ENCODE peak calls at places on chromosomes 5 and 9, in six cellular contexts. One of them, this sample, is unnamed.

GRCh38 chr9:93678199-93679019 is 102.0 kb downstream of the PHF2 start:
- DNase-seq in C1 segment of cervical spinal cord: no peak
- DNase-seq in NK-92 treated with Interleukin-12 subunit alpha and Interleukin-12 subunit beta, amount 100 ng/mL, for 24 hours: no peak
- DNase-seq in activated naive CD4-positive, alpha-beta T cell: no peak
- DNase-seq in lower lobe of right lung: peak
- DNase-seq in skeletal muscle cell: no peak
- DNase-seq in this sample: no peak

GRCh38 chr5:17081142-17081541 is 136.3 kb upstream of the BASP1 start:
- DNase-seq in NK-92 treated with Interleukin-12 subunit alpha and Interleukin-12 subunit beta, amount 100 ng/mL, for 24 hours: no peak
- DNase-seq in skeletal muscle cell: no peak
- DNase-seq in C1 segment of cervical spinal cord: no peak
- DNase-seq in activated naive CD4-positive, alpha-beta T cell: no peak
- DNase-seq in lower lobe of right lung: no peak
- DNase-seq in this sample: no peak

GRCh38 chr5:175642998-175643397 is 14.9 kb upstream of the HRH2 start:
- DNase-seq in lower lobe of right lung: no peak
- DNase-seq in C1 segment of cervical spinal cord: no peak
- DNase-seq in skeletal muscle cell: no peak
- DNase-seq in NK-92 treated with Interleukin-12 subunit alpha and Interleukin-12 subunit beta, amount 100 ng/mL, for 24 hours: no peak
- DNase-seq in activated naive CD4-positive, alpha-beta T cell: no peak
- DNase-seq in this sample: no peak

GRCh38 chr9:103991698-103992097 is 102.4 kb upstream of the SMC2 start:
- DNase-seq in NK-92 treated with Interleukin-12 subunit alpha and Interleukin-12 subunit beta, amount 100 ng/mL, for 24 hours: no peak
- DNase-seq in skeletal muscle cell: peak
- DNase-seq in activated naive CD4-positive, alpha-beta T cell: no peak
- DNase-seq in C1 segment of cervical spinal cord: no peak
- DNase-seq in lower lobe of right lung: no peak
- DNase-seq in this sample: no peak

GRCh38 chr9:14215614-14216013 is 98.3 kb downstream of the NFIB start:
- DNase-seq in activated naive CD4-positive, alpha-beta T cell: no peak
- DNase-seq in C1 segment of cervical spinal cord: no peak
- DNase-seq in NK-92 treated with Interleukin-12 subunit alpha and Interleukin-12 subunit beta, amount 100 ng/mL, for 24 hours: no peak
- DNase-seq in skeletal muscle cell: no peak
- DNase-seq in lower lobe of right lung: no peak
- DNase-seq in this sample: no peak

GRCh38 chr5:14901462-14902051 is 30.0 kb upstream of the ANKH start:
- DNase-seq in activated naive CD4-positive, alpha-beta T cell: no peak
- DNase-seq in C1 segment of cervical spinal cord: no peak
- DNase-seq in NK-92 treated with Interleukin-12 subunit alpha and Interleukin-12 subunit beta, amount 100 ng/mL, for 24 hours: no peak
- DNase-seq in skeletal muscle cell: no peak
- DNase-seq in lower lobe of right lung: no peak
- DNase-seq in this sample: peak

GRCh38 chr9:69357030-69357853 is 32.2 kb downstream of the ENTREP1 start:
- DNase-seq in activated naive CD4-positive, alpha-beta T cell: no peak
- DNase-seq in C1 segment of cervical spinal cord: no peak
- DNase-seq in lower lobe of right lung: no peak
- DNase-seq in skeletal muscle cell: no peak
- DNase-seq in NK-92 treated with Interleukin-12 subunit alpha and Interleukin-12 subunit beta, amount 100 ng/mL, for 24 hours: no peak
- DNase-seq in this sample: no peak

GRCh38 chr5:135551593-135552447 is 16.1 kb upstream of the NEUROG1 start:
- DNase-seq in lower lobe of right lung: peak
- DNase-seq in activated naive CD4-positive, alpha-beta T cell: no peak
- DNase-seq in NK-92 treated with Interleukin-12 subunit alpha and Interleukin-12 subunit beta, amount 100 ng/mL, for 24 hours: peak
- DNase-seq in skeletal muscle cell: peak
- DNase-seq in C1 segment of cervical spinal cord: peak
- DNase-seq in this sample: peak

GRCh38 chr5:143244000-143244736 is 159.3 kb downstream of the NR3C1 start:
- DNase-seq in C1 segment of cervical spinal cord: peak
- DNase-seq in activated naive CD4-positive, alpha-beta T cell: no peak
- DNase-seq in lower lobe of right lung: no peak
- DNase-seq in NK-92 treated with Interleukin-12 subunit alpha and Interleukin-12 subunit beta, amount 100 ng/mL, for 24 hours: no peak
- DNase-seq in skeletal muscle cell: peak
- DNase-seq in this sample: peak

GRCh38 chr9:128920381-128921058 is at the start of gene PHYHD1:
- DNase-seq in C1 segment of cervical spinal cord: peak
- DNase-seq in lower lobe of right lung: peak
- DNase-seq in NK-92 treated with Interleukin-12 subunit alpha and Interleukin-12 subunit beta, amount 100 ng/mL, for 24 hours: no peak
- DNase-seq in skeletal muscle cell: peak
- DNase-seq in activated naive CD4-positive, alpha-beta T cell: no peak
- DNase-seq in this sample: peak

GRCh38 chr9:133850937-133851336 is 112.8 kb upstream of the SARDH start:
- DNase-seq in skeletal muscle cell: no peak
- DNase-seq in activated naive CD4-positive, alpha-beta T cell: no peak
- DNase-seq in NK-92 treated with Interleukin-12 subunit alpha and Interleukin-12 subunit beta, amount 100 ng/mL, for 24 hours: no peak
- DNase-seq in lower lobe of right lung: no peak
- DNase-seq in C1 segment of cervical spinal cord: no peak
- DNase-seq in this sample: no peak

GRCh38 chr9:123359546-123359945 is 3.5 kb downstream of the CRB2 start:
- DNase-seq in C1 segment of cervical spinal cord: no peak
- DNase-seq in activated naive CD4-positive, alpha-beta T cell: no peak
- DNase-seq in skeletal muscle cell: no peak
- DNase-seq in NK-92 treated with Interleukin-12 subunit alpha and Interleukin-12 subunit beta, amount 100 ng/mL, for 24 hours: no peak
- DNase-seq in lower lobe of right lung: no peak
- DNase-seq in this sample: no peak

GRCh38 chr9:107945493-107945892 is 455.9 kb upstream of the KLF4 start:
- DNase-seq in activated naive CD4-positive, alpha-beta T cell: no peak
- DNase-seq in NK-92 treated with Interleukin-12 subunit alpha and Interleukin-12 subunit beta, amount 100 ng/mL, for 24 hours: no peak
- DNase-seq in lower lobe of right lung: no peak
- DNase-seq in skeletal muscle cell: no peak
- DNase-seq in C1 segment of cervical spinal cord: no peak
- DNase-seq in this sample: no peak

GRCh38 chr5:115435776-115436712 is 108.5 kb downstream of the FEM1C start:
- DNase-seq in activated naive CD4-positive, alpha-beta T cell: no peak
- DNase-seq in C1 segment of cervical spinal cord: no peak
- DNase-seq in skeletal muscle cell: no peak
- DNase-seq in NK-92 treated with Interleukin-12 subunit alpha and Interleukin-12 subunit beta, amount 100 ng/mL, for 24 hours: no peak
- DNase-seq in lower lobe of right lung: no peak
- DNase-seq in this sample: no peak

GRCh38 chr5:143412656-143413342 is 9.3 kb upstream of the NR3C1 start:
- DNase-seq in NK-92 treated with Interleukin-12 subunit alpha and Interleukin-12 subunit beta, amount 100 ng/mL, for 24 hours: no peak
- DNase-seq in skeletal muscle cell: no peak
- DNase-seq in lower lobe of right lung: no peak
- DNase-seq in activated naive CD4-positive, alpha-beta T cell: no peak
- DNase-seq in C1 segment of cervical spinal cord: no peak
- DNase-seq in this sample: no peak